ENCODE peak calls at places on chromosomes 2 and 18, in six cellular contexts. A, U, C, H, R and V are unnamed samples.

GRCh38 chr2:47072018-47072691 is 83.0 kb downstream of the STPG4 start:
- DNase-seq in A (peak), U (no peak), C (peak), H (peak), R (no peak), V (peak)

GRCh38 chr2:193837368-193837767 is 1642.6 kb upstream of the TMEFF2 start:
- DNase-seq in A (no peak), U (no peak), C (no peak), H (no peak), R (no peak), V (no peak)

GRCh38 chr2:199874209-199874608 is 23.2 kb upstream of the FTCDNL1 start:
- DNase-seq in A (no peak), U (no peak), C (no peak), H (no peak), R (no peak), V (no peak)

GRCh38 chr2:45009303-45009927 is at the start of gene SIX2:
- DNase-seq in A (peak), U (no peak), C (peak), H (peak), R (no peak), V (peak)

GRCh38 chr18:61882296-61883004 is 10.4 kb downstream of the RNF152 start:
- DNase-seq in A (peak), U (no peak), C (no peak), H (peak), R (no peak), V (no peak)

GRCh38 chr18:37987901-37988300 is 422.3 kb upstream of the CELF4 start:
- DNase-seq in A (no peak), U (no peak), C (no peak), H (no peak), R (no peak), V (no peak)

GRCh38 chr2:54673501-54673998 is 49.9 kb upstream of the EML6 start:
- DNase-seq in A (no peak), U (no peak), C (peak), H (no peak), R (peak), V (peak)

GRCh38 chr2:131521961-131522781 is 5.5 kb upstream of the CCDC74A start:
- DNase-seq in A (no peak), U (no peak), C (peak), H (no peak), R (no peak), V (no peak)

GRCh38 chr2:109256921-109257320 is 127.9 kb downstream of the SH3RF3 start:
- DNase-seq in A (peak), U (no peak), C (peak), H (no peak), R (no peak), V (peak)

GRCh38 chr2:45494275-45494977 is 116.6 kb downstream of the SRBD1 start:
- DNase-seq in A (peak), U (no peak), C (no peak), H (peak), R (peak), V (no peak)

GRCh38 chr2:30280596-30281434 is 49.5 kb downstream of the LBH start:
- DNase-seq in A (no peak), U (no peak), C (no peak), H (no peak), R (no peak), V (no peak)

GRCh38 chr2:29576231-29576630 is 345.2 kb downstream of the ALK start:
- DNase-seq in A (no peak), U (no peak), C (no peak), H (no peak), R (no peak), V (peak)

GRCh38 chr2:71742953-71743601 is 289.7 kb downstream of the DYSF start:
- DNase-seq in A (peak), U (no peak), C (peak), H (peak), R (no peak), V (peak)

GRCh38 chr2:181752301-181752700 is 72.0 kb upstream of the NEUROD1 start:
- DNase-seq in A (peak), U (no peak), C (no peak), H (no peak), R (no peak), V (no peak)

DNA sequence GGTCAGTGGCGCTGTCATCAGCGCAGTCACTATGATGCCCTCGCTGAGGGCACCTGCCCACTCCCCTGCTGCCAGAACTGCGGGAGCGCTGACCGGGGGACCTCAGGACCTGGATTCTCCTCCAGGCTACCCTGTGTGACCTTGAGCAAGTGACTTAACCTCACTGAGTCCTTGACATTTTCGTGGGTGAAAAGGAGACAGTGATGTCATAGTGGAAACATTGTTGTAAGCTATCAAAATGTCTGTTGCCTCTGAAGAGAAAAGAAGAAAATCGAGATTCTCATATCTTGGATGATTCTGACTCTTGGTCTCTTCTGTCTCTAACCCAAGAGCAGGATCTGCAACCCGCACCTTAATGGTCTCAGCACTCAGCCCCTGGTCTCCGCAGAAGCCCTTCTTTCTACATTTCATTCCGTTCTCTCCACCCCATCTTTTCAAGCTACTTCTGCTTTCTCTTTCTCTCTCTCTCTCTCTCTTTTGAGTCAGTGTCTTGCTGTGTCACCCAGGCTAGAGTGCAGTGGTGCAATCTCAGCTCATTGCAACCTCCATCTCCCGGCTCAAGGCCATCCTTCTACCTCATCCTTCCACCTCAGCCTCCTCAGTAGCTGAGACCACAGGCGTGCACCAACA is 987 bp upstream of the TUBA4A start:
- DNase-seq in A (no peak), U (no peak), C (no peak), H (no peak), R (peak), V (no peak)
- H3K4me3 ChIP-seq in A (peak), U (peak), C (peak), H (no peak), R (peak), V (peak)

GRCh38 chr2:104043864-104044263 is 810.1 kb upstream of the POU3F3 start:
- DNase-seq in A (no peak), U (no peak), C (no peak), H (no peak), R (no peak), V (no peak)
- H3K27ac ChIP-seq in A (no peak), U (no peak), C (no peak), H (no peak), R (no peak), V (no peak)

DNA sequence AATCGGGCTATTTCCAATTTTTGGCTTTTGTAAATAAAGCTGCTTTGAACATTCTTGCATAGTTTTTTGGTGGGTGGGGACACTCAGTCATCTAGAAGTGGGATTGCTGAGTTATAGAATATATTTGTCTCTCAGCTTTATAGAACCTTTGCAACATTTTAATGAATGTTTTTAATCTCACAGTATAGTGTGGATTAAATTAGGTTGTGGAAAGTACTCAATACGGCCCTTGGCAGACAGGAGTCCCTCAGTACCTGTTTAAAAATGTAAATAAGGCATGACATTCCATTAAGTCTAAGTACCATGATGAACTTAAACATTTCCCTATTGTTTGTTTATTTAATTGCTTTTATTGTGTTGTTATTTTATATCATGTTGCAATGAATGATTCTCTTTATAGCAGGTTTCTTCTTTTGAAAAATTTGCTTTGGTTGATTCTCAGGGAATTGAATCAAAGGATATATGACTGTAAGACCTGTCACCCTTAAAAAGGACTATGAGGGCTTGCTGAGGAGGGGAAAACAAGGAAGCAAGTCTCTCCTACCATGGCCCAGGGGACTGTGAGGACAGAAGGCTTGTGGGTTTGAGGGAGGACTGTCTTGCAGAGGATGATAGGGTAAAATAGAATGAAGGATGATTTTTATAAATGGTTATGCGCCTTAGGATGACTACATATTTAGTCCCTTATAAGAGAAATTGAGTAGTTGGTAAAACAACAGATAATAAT is 165.1 kb downstream of the RPIA start:
- DNase-seq in A (no peak), U (no peak), C (no peak), H (no peak), R (no peak), V (no peak)
- H3K4me3 ChIP-seq in A (no peak), U (no peak), C (no peak), H (no peak), R (no peak), V (no peak)

GRCh38 chr2:37657471-37657870 is 14.0 kb downstream of the CDC42EP3 start:
- DNase-seq in A (no peak), U (no peak), C (no peak), H (no peak), R (no peak), V (no peak)

GRCh38 chr2:37659723-37660122 is 11.7 kb downstream of the CDC42EP3 start:
- DNase-seq in A (no peak), U (no peak), C (no peak), H (no peak), R (no peak), V (no peak)

GRCh38 chr2:37655442-37655841 is 16.0 kb downstream of the CDC42EP3 start:
- DNase-seq in A (no peak), U (no peak), C (no peak), H (no peak), R (no peak), V (no peak)

GRCh38 chr2:37656512-37657423 is 14.7 kb downstream of the CDC42EP3 start:
- DNase-seq in A (no peak), U (no peak), C (no peak), H (no peak), R (peak), V (no peak)

GRCh38 chr2:37658682-37659081 is 12.8 kb downstream of the CDC42EP3 start:
- DNase-seq in A (no peak), U (no peak), C (no peak), H (no peak), R (no peak), V (no peak)
- H3K27ac ChIP-seq in A (no peak), U (peak), C (peak), H (no peak), R (no peak), V (peak)